ENCODE peak calls at places on chromosomes 12 and 14, in eight cellular contexts. M, H, A, G, K, I, F and L are unnamed samples.

GRCh38 chr12:63766498-63766897 is 13.2 kb upstream of the RXYLT1 start:
- DNase-seq in H (no peak), I (no peak), K (no peak), F (no peak), A (no peak), M (no peak), G (no peak), L (no peak)

GRCh38 chr12:76117751-76118150 is 33.3 kb upstream of the NAP1L1 start:
- DNase-seq in F (no peak), G (no peak), K (no peak), M (no peak), I (no peak), H (no peak), A (no peak), L (no peak)

GRCh38 chr12:12936983-12937491 is 14.9 kb downstream of the GPRC5D start:
- DNase-seq in H (no peak), A (no peak), F (no peak), I (no peak), K (no peak), M (no peak), G (no peak), L (no peak)

GRCh38 chr14:39446131-39446744 is 14.0 kb upstream of the FBXO33 start:
- DNase-seq in G (no peak), A (no peak), F (no peak), H (no peak), I (no peak), K (no peak), M (no peak), L (no peak)

GRCh38 chr12:107027304-107028053 is 40.5 kb upstream of the MTERF2 start:
- DNase-seq in K (no peak), M (no peak), G (peak), H (no peak), F (peak), A (no peak), I (no peak), L (peak)

GRCh38 chr12:63294327-63294632 is 143.3 kb upstream of the AVPR1A start:
- DNase-seq in G (peak), K (no peak), M (no peak), H (no peak), F (peak), I (no peak), A (no peak), L (no peak)

GRCh38 chr12:41621288-41621687 is 433.2 kb downstream of the PDZRN4 start:
- DNase-seq in H (no peak), G (no peak), I (no peak), F (no peak), K (no peak), A (no peak), M (no peak), L (no peak)

GRCh38 chr12:82818276-82819035 is 131.8 kb downstream of the TMTC2 start:
- DNase-seq in K (no peak), H (no peak), M (no peak), F (no peak), I (no peak), G (peak), A (no peak), L (no peak)

GRCh38 chr12:109549613-109550309 is 23.5 kb downstream of the MMAB start:
- DNase-seq in M (no peak), A (no peak), H (no peak), F (no peak), I (no peak), G (no peak), K (no peak), L (no peak)

GRCh38 chr14:102490456-102490855 is 19.1 kb downstream of the ANKRD9 start:
- DNase-seq in A (no peak), I (no peak), K (no peak), M (no peak), G (no peak), F (no peak), H (no peak), L (no peak)

GRCh38 chr12:59873136-59873535 is 277.3 kb downstream of the SLC16A7 start:
- DNase-seq in G (no peak), F (no peak), H (no peak), K (no peak), M (no peak), A (no peak), I (no peak), L (no peak)

GRCh38 chr14:20632448-20632830 is 9.1 kb downstream of the OR6S1 start:
- DNase-seq in G (no peak), M (no peak), I (no peak), H (no peak), K (peak), A (peak), F (no peak), L (no peak)

GRCh38 chr14:31898835-31899528 is 178.1 kb upstream of the ARHGAP5 start:
- DNase-seq in I (no peak), M (no peak), G (no peak), K (no peak), A (peak), F (no peak), H (no peak), L (no peak)

GRCh38 chr14:53842938-53843337 is 113.7 kb downstream of the BMP4 start:
- DNase-seq in A (no peak), G (peak), K (no peak), M (no peak), H (no peak), F (peak), I (no peak), L (no peak)

GRCh38 chr12:130881046-130881445 is 9.2 kb downstream of the RAN start:
- DNase-seq in K (no peak), F (no peak), H (no peak), I (no peak), M (no peak), A (no peak), G (no peak), L (no peak)

GRCh38 chr14:101215936-101216335 is 312.4 kb upstream of the RTL1 start:
- DNase-seq in H (no peak), K (no peak), F (no peak), I (no peak), A (no peak), M (no peak), G (no peak), L (no peak)

GRCh38 chr12:49066120-49066519 is 3.7 kb downstream of the RHEBL1 start:
- DNase-seq in I (no peak), G (no peak), K (no peak), M (no peak), H (no peak), A (no peak), F (no peak), L (no peak)

GRCh38 chr14:64279719-64280668 is 14.2 kb downstream of the ESR2 start:
- DNase-seq in G (peak), H (no peak), K (no peak), A (no peak), I (no peak), F (no peak), M (no peak), L (no peak)

GRCh38 chr12:27824126-27824842 is 44.2 kb upstream of the MANSC4 start:
- DNase-seq in G (no peak), F (no peak), H (no peak), M (no peak), I (no peak), K (no peak), A (peak), L (no peak)

GRCh38 chr14:99215277-99215676 is 56.7 kb downstream of the BCL11B start:
- DNase-seq in F (peak), H (no peak), A (no peak), K (no peak), M (no peak), I (no peak), G (peak), L (no peak)

GRCh38 chr14:81162941-81163340 is 57.8 kb downstream of the GTF2A1 start:
- DNase-seq in H (no peak), M (no peak), G (peak), I (no peak), A (no peak), K (no peak), F (no peak), L (no peak)

GRCh38 chr14:29521526-29522137 is 406.0 kb downstream of the PRKD1 start:
- DNase-seq in I (no peak), K (no peak), G (peak), F (no peak), A (no peak), H (no peak), M (no peak), L (no peak)